ENCODE peak calls at places on chromosomes 16 and 17, in four cellular contexts. Q, I, N and B are unnamed samples.
A peak's percentile ranks its signal among the peaks of the same experiment; 100 is the strongest.

GRCh38 chr17:78391843-78392242 is 13.4 kb downstream of the PGS1 start:
- DNase-seq in Q (no peak), I (no peak), N (no peak), B (no peak)

GRCh38 chr17:82065193-82065637 is 389 bp downstream of the DUS1L start:
- DNase-seq in Q (no peak), I (no peak), N (no peak), B (peak; percentile 66)

GRCh38 chr17:44922136-44922535 is 6.8 kb upstream of the GFAP start:
- DNase-seq in Q (no peak), I (no peak), N (no peak), B (no peak)

GRCh38 chr17:45171338-45172231 is 9.9 kb downstream of the HEXIM2 start:
- DNase-seq in Q (peak; percentile 94), I (no peak), N (no peak), B (peak; percentile 96)

GRCh38 chr17:80218391-80218790 is 1.7 kb downstream of the SGSH start:
- DNase-seq in Q (no peak), I (no peak), N (no peak), B (no peak)

GRCh38 chr17:8963665-8964258 is 1.7 kb downstream of the PIK3R5 start:
- DNase-seq in Q (no peak), I (no peak), N (no peak), B (no peak)

GRCh38 chr17:82118178-82118814 is 20.3 kb upstream of the FASN start:
- DNase-seq in Q (no peak), I (no peak), N (no peak), B (no peak)

GRCh38 chr17:69539781-69540319 is 125.4 kb downstream of the MAP2K6 start:
- DNase-seq in Q (no peak), I (no peak), N (no peak), B (peak; percentile 31)

GRCh38 chr17:3976675-3977171 is 12.5 kb upstream of the ATP2A3 start:
- DNase-seq in Q (no peak), I (no peak), N (no peak), B (no peak)

GRCh38 chr17:72587773-72588511 is 467.1 kb downstream of the SOX9 start:
- DNase-seq in Q (peak; percentile 49), I (no peak), N (no peak), B (no peak)

GRCh38 chr16:58551496-58551895 is 36.2 kb downstream of the SETD6 start:
- DNase-seq in Q (no peak), I (no peak), N (no peak), B (no peak)

GRCh38 chr17:63338272-63338671 is 107.8 kb downstream of the CYB561 start:
- DNase-seq in Q (no peak), I (no peak), N (no peak), B (no peak)

GRCh38 chr16:78277374-78277773 is 177.9 kb downstream of the WWOX start:
- DNase-seq in Q (no peak), I (no peak), N (no peak), B (no peak)

GRCh38 chr17:49514374-49514738 is 19.3 kb downstream of the NGFR start:
- DNase-seq in Q (peak; percentile 67), I (peak; percentile 48), N (no peak), B (no peak)

GRCh38 chr17:30426292-30426691 is 47.6 kb downstream of the CPD start:
- DNase-seq in Q (no peak), I (no peak), N (no peak), B (no peak)

GRCh38 chr16:11669380-11670146 is 1.3 kb downstream of the SNN start:
- DNase-seq in Q (no peak), I (no peak), N (peak; percentile 33), B (no peak)

GRCh38 chr17:44610331-44610730 is 45.9 kb upstream of the MEIOC start:
- DNase-seq in Q (no peak), I (no peak), N (no peak), B (no peak)

GRCh38 chr17:16975744-16976625 is 4.1 kb upstream of the TNFRSF13B start:
- DNase-seq in Q (no peak), I (no peak), N (peak; percentile 93), B (no peak)

GRCh38 chr16:27149986-27150385 is 53.3 kb upstream of the KDM8 start:
- DNase-seq in Q (no peak), I (no peak), N (peak; percentile 13), B (no peak)

GRCh38 chr17:2406903-2407790 is 6.3 kb upstream of the MNT start:
- DNase-seq in Q (no peak), I (peak; percentile 56), N (no peak), B (peak; percentile 89)

GRCh38 chr17:1487939-1488825 is 4.3 kb downstream of the MYO1C start:
- DNase-seq in Q (peak; percentile 70), I (peak; percentile 78), N (no peak), B (peak; percentile 90)

GRCh38 chr16:16062023-16062932 is 112.9 kb downstream of the ABCC1 start:
- DNase-seq in Q (no peak), I (peak; percentile 32), N (no peak), B (no peak)

GRCh38 chr17:49035470-49036269 is 38.5 kb downstream of the IGF2BP1 start:
- DNase-seq in Q (no peak), I (peak; percentile 50), N (no peak), B (peak; percentile 74)

GRCh38 chr17:41301916-41302901 is at the start of gene KRTAP29-1:
- DNase-seq in Q (no peak), I (no peak), N (no peak), B (no peak)

GRCh38 chr16:460787-461186 is 35.3 kb downstream of the RAB11FIP3 start:
- DNase-seq in Q (no peak), I (no peak), N (no peak), B (no peak)

GRCh38 chr17:39014044-39014794 is 47.0 kb upstream of the FBXO47 start:
- DNase-seq in Q (peak; percentile 39), I (peak; percentile 83), N (no peak), B (no peak)

GRCh38 chr16:79844603-79845002 is 244.1 kb upstream of the MAF start:
- DNase-seq in Q (no peak), I (no peak), N (no peak), B (no peak)
- TF ChIP-seq BHLHE40 in Q (no peak), I (no peak), N (no peak), B (no peak)

GRCh38 chr17:50882851-50883250 is 16.7 kb upstream of the TOB1 start:
- DNase-seq in Q (no peak), I (no peak), N (no peak), B (peak; percentile 68)
- TF ChIP-seq MAX in Q (no peak), I (no peak), N (no peak), B (no peak)

DNA sequence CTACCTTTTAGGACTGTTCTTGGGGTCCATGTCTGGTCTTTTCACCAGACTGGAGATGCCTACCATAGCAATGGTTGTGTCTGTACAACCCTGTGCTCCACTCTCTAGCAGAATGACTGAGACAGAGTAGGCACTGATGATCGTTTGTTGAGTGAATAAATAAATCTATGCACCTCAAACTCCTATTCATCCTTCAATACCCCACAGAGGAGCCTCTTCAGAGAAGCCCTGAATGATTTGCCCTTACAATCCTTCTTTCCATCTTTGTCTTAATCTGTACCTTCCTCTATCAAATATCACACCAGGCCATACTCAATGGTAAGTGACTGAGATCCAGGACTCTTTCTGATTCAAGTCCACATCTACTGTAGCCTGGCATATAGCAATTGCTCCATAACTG is 23.3 kb downstream of the PIMREG start:
- DNase-seq in Q (no peak), I (no peak), N (no peak), B (no peak)
- TF ChIP-seq CEBPB in Q (no peak), I (no peak), N (no peak), B (no peak)

DNA sequence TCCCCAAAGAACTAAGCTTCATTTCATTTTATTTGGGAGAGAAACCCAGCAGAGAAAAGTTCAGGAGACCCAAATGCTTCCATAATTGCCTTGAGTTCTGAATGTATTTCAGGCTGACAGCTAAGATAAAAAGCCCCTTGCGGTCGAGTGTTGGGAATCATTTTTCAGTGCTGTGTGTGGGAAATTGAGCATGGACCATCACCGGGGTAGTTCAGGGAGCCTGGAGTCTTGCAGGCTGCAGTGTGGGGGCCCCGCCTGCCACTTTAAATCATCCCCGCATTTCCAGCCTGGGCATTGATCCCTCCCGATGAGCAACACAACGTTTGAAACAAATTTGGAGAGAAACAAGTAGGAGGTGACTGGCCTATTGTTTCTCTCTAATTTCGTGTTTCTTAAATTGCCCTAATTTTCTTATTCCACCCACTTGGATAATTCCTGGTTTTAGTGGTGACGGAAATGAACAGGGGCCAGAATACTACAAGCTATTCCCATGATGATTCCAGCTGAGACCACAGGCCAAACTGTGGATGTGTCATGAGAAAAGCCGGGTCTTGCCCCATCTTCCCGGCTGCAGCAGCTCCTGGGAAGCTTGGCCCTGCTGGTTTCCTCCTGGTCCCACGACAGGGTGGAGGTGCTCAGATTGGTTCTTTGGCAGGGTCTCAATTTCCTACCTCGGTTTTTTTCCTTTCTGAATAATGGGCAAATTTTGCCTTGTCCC is 75.1 kb downstream of the FOXL1 start:
- DNase-seq in Q (no peak), I (no peak), N (no peak), B (no peak)
- TF ChIP-seq BHLHE40 in Q (no peak), I (no peak), N (no peak), B (no peak)

GRCh38 chr16:86064431-86065250 is 165.7 kb downstream of the IRF8 start:
- DNase-seq in Q (no peak), I (no peak), N (no peak), B (no peak)

GRCh38 chr16:86066755-86067154 is 167.8 kb downstream of the IRF8 start:
- DNase-seq in Q (no peak), I (no peak), N (no peak), B (no peak)

GRCh38 chr16:86063696-86064405 is 164.9 kb downstream of the IRF8 start:
- DNase-seq in Q (no peak), I (no peak), N (no peak), B (no peak)

GRCh38 chr16:86067516-86067915 is 168.6 kb downstream of the IRF8 start:
- DNase-seq in Q (no peak), I (no peak), N (no peak), B (no peak)

DNA sequence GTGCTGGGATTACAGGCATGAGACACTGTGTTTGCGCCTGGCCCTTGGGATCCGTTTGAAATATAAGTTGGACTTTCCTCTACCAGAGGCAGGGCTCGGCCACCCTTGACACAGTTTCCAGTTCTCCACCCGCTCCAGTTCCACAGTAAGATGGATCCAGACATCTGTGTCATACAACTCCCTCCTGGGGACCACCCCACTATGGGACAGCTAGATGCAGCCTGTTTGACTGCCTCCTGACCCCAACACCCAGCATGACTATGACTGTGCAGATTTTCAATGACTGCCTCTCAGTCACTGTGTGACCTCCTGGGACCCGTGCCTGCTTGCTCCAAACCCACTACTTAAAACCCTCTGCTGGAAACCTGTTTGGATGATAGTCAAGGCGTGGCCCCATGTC is 166.7 kb downstream of the IRF8 start:
- DNase-seq in Q (no peak), I (peak; percentile 55), N (no peak), B (no peak)
- TF ChIP-seq MAX in Q (no peak), I (no peak), N (no peak), B (no peak)

GRCh38 chr17:28042721-28043291 is 329 bp downstream of the NLK start:
- DNase-seq in Q (no peak), I (no peak), N (no peak), B (no peak)
- TF ChIP-seq CEBPB in Q (no peak), I (no peak), N (no peak), B (no peak)